ENCODE peak calls at places on chromosome 15, in eight cellular contexts. X is CD4-positive, alpha-beta memory T cell; P is NB4; D is ovary; A is pancreas; S is mammary epithelial cell; Y is transverse colon; N is neuronal stem cell. R is an unnamed sample.

GRCh38 chr15:60614028-60614427 is 135.1 kb upstream of the ICE2 start:
- DNase-seq in P (no peak), N (no peak), X (no peak), A (no peak), D (no peak), Y (no peak), S (no peak), R (no peak)

GRCh38 chr15:65824941-65825544 is 33.0 kb upstream of the DENND4A start:
- DNase-seq in D (no peak), A (no peak), S (peak), N (no peak), P (no peak), X (no peak), Y (no peak), R (peak)

GRCh38 chr15:85099195-85099803 is 117.6 kb downstream of the PDE8A start:
- DNase-seq in N (no peak), Y (no peak), D (no peak), A (no peak), X (no peak), P (no peak), S (no peak), R (no peak)

GRCh38 chr15:74132681-74133070 is 2.3 kb downstream of the ISLR2 start:
- DNase-seq in S (no peak), P (no peak), X (no peak), Y (no peak), D (no peak), A (no peak), N (no peak), R (peak)

GRCh38 chr15:99566157-99566900 is 545 bp downstream of the MEF2A start:
- DNase-seq in Y (peak), D (peak), P (peak), N (no peak), A (peak), X (peak), S (peak), R (peak)

GRCh38 chr15:71110800-71111565 is 4.3 kb upstream of the THSD4 start:
- DNase-seq in A (no peak), S (no peak), D (no peak), N (no peak), P (no peak), Y (no peak), X (no peak), R (no peak)

GRCh38 chr15:78004919-78005634 is 72.4 kb downstream of the TBC1D2B start:
- DNase-seq in N (no peak), A (peak), D (peak), X (no peak), P (no peak), S (peak), Y (peak), R (peak)

GRCh38 chr15:47484119-47484518 is 233.2 kb upstream of the SEMA6D start:
- DNase-seq in S (no peak), P (peak), D (no peak), Y (no peak), X (no peak), N (no peak), A (no peak), R (no peak)

GRCh38 chr15:98713585-98714001 is 65.3 kb downstream of the IGF1R start:
- DNase-seq in X (no peak), Y (peak), S (peak), P (no peak), A (no peak), D (no peak), N (no peak), R (no peak)

GRCh38 chr15:97126556-97127233 is 796.2 kb downstream of the NR2F2 start:
- DNase-seq in A (no peak), P (no peak), N (no peak), S (peak), X (no peak), D (no peak), Y (no peak), R (no peak)

GRCh38 chr15:68699124-68699880 is 120.5 kb downstream of the CORO2B start:
- DNase-seq in A (no peak), X (no peak), P (no peak), N (no peak), Y (no peak), S (no peak), D (no peak), R (no peak)

GRCh38 chr15:45395956-45396355 is 17.6 kb upstream of the GATM start:
- DNase-seq in A (no peak), Y (no peak), N (no peak), D (no peak), P (no peak), S (no peak), X (no peak), R (no peak)

GRCh38 chr15:45399381-45400212 is 21.3 kb upstream of the GATM start:
- DNase-seq in P (peak), Y (no peak), N (peak), D (no peak), S (peak), X (no peak), A (no peak), R (no peak)

GRCh38 chr15:38726187-38726586 is 161.6 kb upstream of the RASGRP1 start:
- DNase-seq in P (no peak), S (peak), A (no peak), X (no peak), Y (no peak), D (no peak), N (no peak), R (no peak)

GRCh38 chr15:51739056-51739455 is 1.6 kb upstream of the LYSMD2 start:
- DNase-seq in P (no peak), A (no peak), S (peak), D (no peak), X (no peak), Y (no peak), N (no peak), R (no peak)

GRCh38 chr15:27358751-27359434 is 387.9 kb downstream of the GABRG3 start:
- DNase-seq in P (peak), A (peak), X (no peak), D (no peak), S (no peak), Y (no peak), N (peak), R (peak)

GRCh38 chr15:57697588-57697987 is 8.9 kb upstream of the POLR2M start:
- DNase-seq in D (no peak), N (no peak), S (no peak), P (no peak), Y (no peak), A (no peak), X (no peak), R (no peak)

GRCh38 chr15:98599911-98600685 is 48.2 kb upstream of the IGF1R start:
- DNase-seq in Y (peak), S (peak), X (no peak), P (no peak), A (peak), N (no peak), D (peak), R (no peak)

GRCh38 chr15:60799885-60800728 is 321.2 kb upstream of the ICE2 start:
- DNase-seq in S (no peak), X (peak), A (no peak), Y (no peak), N (no peak), P (no peak), D (no peak), R (no peak)

GRCh38 chr15:78682693-78683410 is 41.8 kb upstream of the CHRNB4 start:
- DNase-seq in X (no peak), Y (no peak), N (no peak), D (no peak), P (no peak), S (no peak), A (no peak), R (no peak)

GRCh38 chr15:70566047-70566835 is 197.1 kb downstream of the UACA start:
- DNase-seq in D (no peak), Y (no peak), A (no peak), X (no peak), S (no peak), N (no peak), P (no peak), R (no peak)

GRCh38 chr15:59933607-59934006 is 70.5 kb upstream of the FOXB1 start:
- DNase-seq in Y (no peak), N (no peak), X (no peak), A (no peak), D (no peak), S (no peak), P (no peak), R (no peak)

GRCh38 chr15:37253877-37254276 is 153.5 kb upstream of the MEIS2 start:
- DNase-seq in X (no peak), S (no peak), Y (no peak), P (no peak), D (no peak), A (no peak), N (no peak), R (no peak)

GRCh38 chr15:58273104-58273503 is 134.9 kb downstream of the AQP9 start:
- DNase-seq in P (no peak), N (no peak), A (no peak), X (no peak), Y (no peak), D (no peak), S (no peak), R (no peak)

GRCh38 chr15:28098766-28099554 is at the start of gene OCA2:
- DNase-seq in P (peak), S (no peak), Y (peak), X (no peak), A (peak), D (peak), N (peak), R (peak)

GRCh38 chr15:56817690-56818089 is 84.4 kb upstream of the ZNF280D start:
- DNase-seq in X (no peak), S (no peak), P (no peak), Y (no peak), D (no peak), N (no peak), A (no peak), R (no peak)

GRCh38 chr15:39538936-39539335 is 41.9 kb upstream of the THBS1 start:
- DNase-seq in N (no peak), S (no peak), A (no peak), X (no peak), P (no peak), D (no peak), Y (no peak), R (no peak)

DNA sequence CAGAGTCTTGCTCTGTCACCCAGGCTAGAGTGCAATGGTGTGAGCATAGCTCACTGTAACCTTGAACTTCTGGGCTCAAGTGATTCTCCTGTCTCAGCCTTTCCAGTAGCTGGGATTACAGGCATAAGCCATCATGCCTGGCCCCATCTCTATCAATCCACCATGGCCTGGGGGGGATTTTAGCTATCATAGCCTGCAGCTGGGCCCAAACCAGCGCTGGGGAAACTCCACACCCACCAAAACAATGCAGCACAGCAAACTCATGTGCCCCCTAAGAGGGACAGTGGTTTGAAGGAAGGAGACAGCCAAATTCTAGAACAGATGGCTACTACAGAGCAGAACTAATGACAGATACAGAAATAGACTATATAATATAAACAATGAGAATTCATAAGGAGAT is 13.7 kb upstream of the NSMCE3 start:
- DNase-seq in S (no peak), N (no peak), P (no peak), Y (no peak), X (no peak), A (no peak), D (no peak), R (no peak)
- H3K4me3 ChIP-seq in S (no peak), N (no peak), P (no peak), Y (no peak), X (no peak), A (no peak), D (no peak), R (no peak)

DNA sequence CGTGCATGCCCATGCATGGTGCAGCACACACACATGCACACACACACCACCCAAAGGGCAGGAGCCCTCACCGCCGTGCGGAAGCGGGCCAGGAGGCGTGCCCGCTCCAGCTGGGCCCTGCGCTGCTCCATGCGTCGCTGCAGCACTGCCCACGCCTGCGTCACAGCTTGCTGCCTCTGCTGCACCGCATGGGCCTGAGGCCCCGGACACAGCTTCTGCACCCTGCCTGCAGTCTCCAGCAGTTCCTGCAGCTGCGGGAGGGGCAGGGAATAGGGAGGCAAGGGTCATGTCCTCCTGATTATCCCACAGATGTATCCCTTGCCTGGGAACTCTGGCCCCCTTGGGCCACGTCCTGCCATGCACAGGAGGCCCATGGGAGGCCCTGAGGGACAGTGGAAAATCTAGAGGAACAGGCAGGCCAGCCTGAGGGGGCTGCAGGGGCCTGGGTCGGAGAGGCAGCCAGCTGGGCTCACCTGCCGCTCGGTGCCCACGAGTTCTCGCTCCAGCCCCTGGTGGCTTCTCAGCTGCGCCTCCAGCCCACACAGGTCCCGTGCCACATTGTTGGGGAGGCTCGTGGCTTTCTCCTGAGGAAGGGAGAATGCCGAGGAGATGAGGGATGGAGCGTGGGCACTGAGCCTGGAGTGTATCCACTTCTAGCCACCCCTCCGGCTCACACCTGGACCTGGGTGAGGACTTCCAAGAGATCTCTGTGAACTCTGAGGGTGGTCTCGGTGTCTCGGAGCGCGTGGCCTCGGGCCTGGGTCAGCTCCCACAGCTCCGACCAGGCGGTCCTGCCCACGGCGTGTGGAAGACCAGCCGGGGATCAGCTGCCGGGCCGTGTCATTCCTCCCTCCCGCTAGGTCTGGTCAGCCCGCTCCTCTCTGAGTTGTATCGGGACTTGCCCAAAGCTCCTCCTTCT is 23.8 kb downstream of the SPTBN5 start:
- DNase-seq in P (no peak), A (no peak), Y (no peak), D (no peak), S (no peak), X (no peak), N (no peak), R (no peak)
- H3K4me3 ChIP-seq in P (no peak), A (no peak), Y (no peak), D (no peak), S (no peak), X (no peak), N (no peak), R (no peak)

DNA sequence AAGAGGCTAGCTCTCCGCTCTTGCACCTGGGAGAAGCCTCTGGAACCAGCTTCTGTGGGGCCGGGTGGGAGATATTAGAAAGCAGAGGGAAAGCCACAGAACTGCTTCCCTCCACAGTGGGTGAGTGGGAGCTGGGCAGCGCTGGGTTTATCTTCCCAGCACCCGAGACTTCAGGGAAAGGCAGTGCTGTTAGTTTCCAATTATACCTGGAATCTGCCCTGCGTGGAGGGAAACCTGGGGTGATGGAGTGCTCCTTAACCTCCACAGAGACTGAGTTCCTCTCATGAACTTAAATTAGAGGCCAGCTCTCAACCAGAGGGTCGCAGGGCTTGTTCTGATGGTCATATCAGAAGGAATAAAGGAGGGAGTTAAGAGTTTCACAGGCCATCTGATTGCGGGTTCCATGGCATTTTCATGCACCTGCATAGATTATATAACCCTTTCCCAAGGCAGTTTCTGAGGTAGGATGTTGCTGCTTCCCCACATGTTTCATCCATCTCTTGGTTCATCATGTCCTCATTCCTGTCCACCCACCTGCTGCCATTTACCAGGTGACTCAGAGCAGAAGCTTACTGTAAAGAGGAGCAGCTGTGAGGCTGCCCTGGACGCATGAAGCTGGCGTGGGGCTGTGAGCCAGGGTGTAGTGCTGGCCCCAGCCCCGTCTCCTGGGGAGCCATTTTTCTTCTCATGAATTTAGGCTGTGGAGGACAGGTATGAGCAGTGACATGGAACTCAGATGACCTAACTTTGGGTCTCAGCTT is 42.5 kb downstream of the CA12 start:
- DNase-seq in P (no peak), X (no peak), Y (no peak), S (peak), A (no peak), N (no peak), D (no peak), R (no peak)
- H3K4me3 ChIP-seq in P (no peak), X (no peak), Y (no peak), S (no peak), A (no peak), N (no peak), D (no peak), R (no peak)

GRCh38 chr15:72319985-72320671 is at the start of gene CELF6:
- DNase-seq in A (peak), D (peak), P (peak), S (peak), X (peak), Y (peak), N (peak), R (peak)
- H3K4me3 ChIP-seq in A (peak), D (peak), P (peak), S (peak), X (peak), Y (peak), N (peak), R (peak)

GRCh38 chr15:41501961-41502786 is 8.5 kb downstream of the ITPKA start:
- DNase-seq in N (no peak), X (peak), D (no peak), Y (no peak), P (peak), S (no peak), A (no peak), R (no peak)
- H3K4me3 ChIP-seq in N (peak), X (peak), D (no peak), Y (peak), P (peak), S (no peak), A (no peak), R (peak)